ENCODE peak calls at places on chromosomes 3 and 15, in seven cellular contexts. J is A549; W is CD8-positive, alpha-beta memory T cell; Z is mesenchymal stem cell; S is aorta; L is body of pancreas; Y is CD4-positive, alpha-beta memory T cell. Q is an unnamed sample. For H3K4me1 and H3K9me3, the result is how much of the 10 kb centered on the place peaks cover.

GRCh38 chr15:96020133-96020532 is 310.4 kb upstream of the NR2F2 start:
- DNase-seq in J (no peak), W (no peak), Z (no peak), S (no peak), L (no peak), Y (no peak), Q (no peak)

GRCh38 chr3:122484985-122485384 is 29.8 kb downstream of the KPNA1 start:
- DNase-seq in J (no peak), W (no peak), Z (peak), S (no peak), L (no peak), Y (no peak), Q (no peak)

GRCh38 chr15:50636146-50636545 is 50.5 kb downstream of the TRPM7 start:
- DNase-seq in J (no peak), W (no peak), Z (no peak), S (no peak), L (no peak), Y (no peak), Q (no peak)

GRCh38 chr15:45943255-45943654 is 308.4 kb downstream of the SQOR start:
- DNase-seq in J (peak), W (no peak), Z (no peak), S (no peak), L (no peak), Y (no peak), Q (no peak)

GRCh38 chr3:33658971-33659848 is 58.8 kb downstream of the CLASP2 start:
- DNase-seq in J (peak), W (no peak), Z (peak), S (peak), L (peak), Y (no peak), Q (peak)

GRCh38 chr3:58693929-58694850 is 27.6 kb upstream of the FAM3D start:
- DNase-seq in J (no peak), W (no peak), Z (no peak), S (no peak), L (no peak), Y (no peak), Q (no peak)

GRCh38 chr3:52973806-52974205 is 72.1 kb downstream of the SFMBT1 start:
- DNase-seq in J (no peak), W (no peak), Z (no peak), S (no peak), L (no peak), Y (no peak), Q (no peak)

GRCh38 chr3:54121404-54122045 is 827 bp upstream of the CACNA2D3 start:
- DNase-seq in J (no peak), W (no peak), Z (no peak), S (no peak), L (no peak), Y (no peak), Q (peak)

GRCh38 chr15:76116138-76116885 is 56.5 kb downstream of the TMEM266 start:
- DNase-seq in J (no peak), W (no peak), Z (no peak), S (no peak), L (no peak), Y (no peak), Q (no peak)

GRCh38 chr3:177783338-177783737 is 586.1 kb upstream of the TBL1XR1 start:
- DNase-seq in J (no peak), W (no peak), Z (no peak), S (no peak), L (no peak), Y (no peak), Q (no peak)

DNA sequence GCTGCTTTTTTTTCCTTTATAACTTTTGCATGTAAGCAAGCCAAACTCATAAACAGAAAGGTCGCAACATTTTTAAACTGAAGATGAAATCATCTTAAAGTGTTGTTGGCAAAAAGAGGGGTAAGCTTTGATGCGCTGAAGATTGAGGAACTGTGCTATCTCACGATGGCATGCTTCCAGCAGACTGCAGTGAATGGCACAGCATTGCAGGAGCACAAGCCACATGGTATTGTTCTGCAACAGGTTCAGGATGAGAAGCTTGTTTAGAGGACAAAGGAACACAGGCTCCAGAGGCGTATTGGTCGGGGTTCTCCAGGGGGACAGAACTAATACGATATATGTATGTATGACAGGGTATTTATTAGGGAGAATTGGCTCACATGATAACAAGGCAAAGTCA is 13.8 kb upstream of the PLD1 start:
- DNase-seq in J (no peak), W (no peak), Z (no peak), S (peak), L (no peak), Y (no peak), Q (no peak)
- H3K4me1 ChIP-seq in J (under half), W (under half), Z (under half), S (under half), L (under half), Y (under half), Q (under half)

GRCh38 chr3:12561397-12561796 is 4.5 kb downstream of the MKRN2 start:
- DNase-seq in J (no peak), W (no peak), Z (no peak), S (no peak), L (no peak), Y (no peak), Q (no peak)
- H3K4me3 ChIP-seq in J (no peak), W (no peak), Z (no peak), S (no peak), L (no peak), Y (no peak), Q (no peak)

DNA sequence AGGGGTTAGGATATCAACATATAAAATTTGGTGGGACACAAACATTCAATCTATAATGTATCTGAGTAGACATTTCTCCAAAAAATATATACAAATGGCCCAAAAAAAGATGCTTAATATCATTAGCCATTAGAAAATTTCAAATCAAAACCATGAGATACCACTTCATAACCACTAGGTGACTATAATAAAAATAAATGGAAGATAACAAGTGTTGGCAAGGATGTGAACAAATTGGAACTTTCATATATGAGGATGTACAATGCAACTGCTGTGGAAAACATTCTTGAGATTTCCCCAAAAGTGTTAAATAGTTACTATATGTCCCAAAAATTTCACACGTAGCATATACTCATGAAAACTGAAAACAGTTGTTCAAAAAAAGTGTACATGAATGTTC is 36.5 kb upstream of the WNT7A start:
- DNase-seq in J (no peak), W (no peak), Z (no peak), S (no peak), L (no peak), Y (no peak), Q (no peak)
- H3K9me3 ChIP-seq in J (under half), W (under half), Z (under half), S (under half), L (under half), Y (under half), Q (under half)

DNA sequence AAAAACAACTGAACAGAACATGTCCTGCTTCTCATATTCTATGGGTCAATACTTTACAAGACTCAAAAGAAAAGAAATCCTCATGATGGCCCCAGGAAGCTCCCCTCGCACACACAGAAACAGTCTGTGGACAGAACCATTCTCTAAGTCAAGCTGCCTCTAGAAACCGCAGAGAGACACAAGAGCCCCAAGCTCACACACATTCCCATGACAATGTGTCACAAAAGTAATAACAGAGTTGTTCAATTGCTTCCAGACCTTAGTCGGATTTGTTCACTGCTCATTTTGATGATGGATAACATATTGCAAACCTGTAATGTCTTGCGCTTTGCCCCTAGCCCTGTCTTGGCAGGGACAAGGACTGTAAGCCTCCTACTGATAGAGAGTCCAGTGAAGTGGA is 60.9 kb downstream of the UMPS start:
- DNase-seq in J (no peak), W (no peak), Z (peak), S (no peak), L (no peak), Y (no peak), Q (no peak)
- H3K4me1 ChIP-seq in J (half or more), W (under half), Z (under half), S (under half), L (under half), Y (under half), Q (under half)

GRCh38 chr3:162354343-162354742 is 857.7 kb downstream of the OTOL1 start:
- DNase-seq in J (no peak), W (no peak), Z (no peak), S (no peak), L (no peak), Y (no peak), Q (no peak)

GRCh38 chr3:162353414-162353813 is 856.8 kb downstream of the OTOL1 start:
- DNase-seq in J (no peak), W (no peak), Z (no peak), S (no peak), L (no peak), Y (no peak), Q (no peak)

DNA sequence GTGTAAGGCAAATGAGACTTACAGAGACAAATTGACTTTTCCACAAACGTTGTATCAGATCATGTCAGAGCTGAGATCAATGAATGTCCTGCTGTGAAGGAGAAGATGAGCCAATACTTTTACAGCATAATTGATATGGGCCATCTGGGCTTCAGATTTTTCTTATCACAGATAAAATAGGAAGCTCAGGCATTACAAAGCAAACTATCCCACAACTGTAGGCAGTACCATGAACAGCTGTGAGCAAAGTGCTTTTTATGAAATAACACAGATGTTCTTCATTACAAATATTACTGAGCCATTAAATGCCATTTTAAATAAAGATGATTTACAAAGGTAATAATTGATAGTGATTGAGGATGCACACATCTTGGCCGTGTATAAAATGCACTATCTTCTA is 852.3 kb downstream of the OTOL1 start:
- DNase-seq in J (no peak), W (no peak), Z (no peak), S (no peak), L (no peak), Y (no peak), Q (peak)
- H3K4me3 ChIP-seq in J (no peak), W (no peak), Z (no peak), S (no peak), L (no peak), Y (no peak), Q (no peak)

GRCh38 chr3:128922804-128923459 is 43.5 kb downstream of the ACAD9 start:
- DNase-seq in J (no peak), W (peak), Z (no peak), S (peak), L (no peak), Y (peak), Q (no peak)
- H3K9me3 ChIP-seq in J (under half), W (under half), Z (half or more), S (under half), L (under half), Y (under half), Q (under half)

DNA sequence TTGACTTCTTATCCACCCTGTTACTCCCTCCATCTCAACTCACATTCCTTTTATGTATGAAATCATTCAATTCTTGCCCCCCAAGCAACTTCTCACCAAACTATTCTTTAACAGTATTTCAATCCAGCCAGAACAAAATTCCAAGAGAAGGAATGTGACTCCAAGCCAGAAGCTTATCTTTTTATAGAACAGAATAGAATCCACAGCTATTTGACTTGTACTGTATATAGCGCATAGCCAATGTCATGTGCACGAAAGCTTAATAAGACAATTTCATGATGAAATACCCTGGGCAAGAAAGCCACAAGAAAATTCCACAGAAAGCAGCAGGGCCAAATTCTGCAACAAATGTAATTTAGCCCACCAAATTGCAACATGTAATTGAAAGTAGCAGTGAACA is 127.6 kb upstream of the UBE2E2 start:
- DNase-seq in J (no peak), W (no peak), Z (no peak), S (no peak), L (no peak), Y (no peak), Q (no peak)
- H3K4me1 ChIP-seq in J (under half), W (under half), Z (under half), S (under half), L (under half), Y (under half), Q (under half)

DNA sequence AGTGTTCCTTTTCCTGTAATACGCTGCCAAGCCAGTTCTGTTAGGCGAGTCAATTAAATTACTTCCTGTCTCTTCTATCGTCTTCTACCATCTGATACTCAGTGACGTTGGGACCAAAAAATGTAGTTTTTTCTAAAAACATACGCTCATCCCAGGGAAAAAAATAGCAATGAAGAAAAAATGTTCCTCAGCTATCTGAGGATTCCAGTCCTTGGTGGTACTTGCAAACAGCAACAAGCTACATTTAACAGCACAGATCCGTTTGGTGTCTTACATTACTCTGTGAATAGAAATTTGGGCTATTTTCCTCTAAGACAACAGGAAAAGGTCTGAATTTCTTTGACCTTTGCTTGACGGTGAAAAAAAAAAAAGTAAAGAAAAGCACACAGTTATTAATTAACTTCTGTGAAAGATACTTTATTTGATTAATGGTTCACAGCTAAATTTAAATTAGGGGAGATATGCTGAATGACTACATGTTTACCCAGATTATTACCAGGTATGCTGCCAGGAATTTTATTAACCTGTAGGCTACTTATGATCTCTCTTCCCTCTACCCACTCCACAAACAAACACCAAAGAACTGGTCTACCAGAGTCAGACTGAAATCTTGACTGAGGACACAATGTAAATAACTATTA is 254.4 kb upstream of the ZPLD1 start:
- DNase-seq in J (peak), W (no peak), Z (peak), S (no peak), L (no peak), Y (no peak), Q (no peak)
- H3K4me3 ChIP-seq in J (peak), W (no peak), Z (peak), S (no peak), L (no peak), Y (no peak), Q (peak)

GRCh38 chr15:23506762-23507161 is 58.7 kb upstream of the MKRN3 start:
- DNase-seq in J (no peak), W (no peak), Z (no peak), S (no peak), L (no peak), Y (no peak), Q (no peak)
- H3K9me3 ChIP-seq in J (under half), W (under half), Z (under half), S (under half), L (under half), Y (under half), Q (under half)